ENCODE peak calls at places on chromosome 7, in four cellular contexts. One of them, this sample, is unnamed.

GRCh38 chr7:16744518-16745250 is 8.9 kb upstream of the TSPAN13 start:
- DNase-seq in MM.1S: no peak
- DNase-seq in HFF-Myc: no peak
- DNase-seq in fibroblast of lung: no peak
- DNase-seq in this sample: no peak

GRCh38 chr7:16028103-16028502 is 341.6 kb upstream of the MEOX2 start:
- DNase-seq in MM.1S: no peak
- DNase-seq in HFF-Myc: peak
- DNase-seq in fibroblast of lung: peak
- DNase-seq in this sample: no peak

GRCh38 chr7:129517931-129518330 is 15.6 kb downstream of the SMKR1 start:
- DNase-seq in MM.1S: no peak
- DNase-seq in HFF-Myc: no peak
- DNase-seq in fibroblast of lung: no peak
- DNase-seq in this sample: no peak

GRCh38 chr7:94632338-94633024 is 23.5 kb downstream of the SGCE start:
- DNase-seq in MM.1S: no peak
- DNase-seq in HFF-Myc: no peak
- DNase-seq in fibroblast of lung: peak
- DNase-seq in this sample: peak

GRCh38 chr7:124364283-124364682 is 331.4 kb upstream of the TMEM229A start:
- DNase-seq in MM.1S: no peak
- DNase-seq in HFF-Myc: no peak
- DNase-seq in fibroblast of lung: no peak
- DNase-seq in this sample: no peak

GRCh38 chr7:14542624-14543023 is 359.9 kb downstream of the DGKB start:
- DNase-seq in MM.1S: no peak
- DNase-seq in HFF-Myc: no peak
- DNase-seq in fibroblast of lung: no peak
- DNase-seq in this sample: no peak

GRCh38 chr7:43577485-43577951 is 5.4 kb upstream of the STK17A start:
- DNase-seq in MM.1S: no peak
- DNase-seq in HFF-Myc: peak
- DNase-seq in fibroblast of lung: peak
- DNase-seq in this sample: no peak

GRCh38 chr7:98617051-98617959 is at the start of gene NPTX2:
- DNase-seq in MM.1S: no peak
- DNase-seq in HFF-Myc: no peak
- DNase-seq in fibroblast of lung: peak
- DNase-seq in this sample: no peak

GRCh38 chr7:133530682-133531081 is 277.8 kb downstream of the EXOC4 start:
- DNase-seq in MM.1S: no peak
- DNase-seq in HFF-Myc: peak
- DNase-seq in fibroblast of lung: peak
- DNase-seq in this sample: peak

GRCh38 chr7:34091330-34091917 is 186.1 kb downstream of the BMPER start:
- DNase-seq in MM.1S: peak
- DNase-seq in HFF-Myc: no peak
- DNase-seq in fibroblast of lung: peak
- DNase-seq in this sample: no peak

GRCh38 chr7:34090796-34091195 is 185.5 kb downstream of the BMPER start:
- DNase-seq in MM.1S: no peak
- DNase-seq in HFF-Myc: no peak
- DNase-seq in fibroblast of lung: no peak
- DNase-seq in this sample: no peak

GRCh38 chr7:34084651-34085050 is 179.3 kb downstream of the BMPER start:
- DNase-seq in MM.1S: no peak
- DNase-seq in HFF-Myc: no peak
- DNase-seq in fibroblast of lung: no peak
- DNase-seq in this sample: no peak

GRCh38 chr7:34086064-34086463 is 180.7 kb downstream of the BMPER start:
- DNase-seq in MM.1S: no peak
- DNase-seq in HFF-Myc: no peak
- DNase-seq in fibroblast of lung: no peak
- DNase-seq in this sample: no peak

DNA sequence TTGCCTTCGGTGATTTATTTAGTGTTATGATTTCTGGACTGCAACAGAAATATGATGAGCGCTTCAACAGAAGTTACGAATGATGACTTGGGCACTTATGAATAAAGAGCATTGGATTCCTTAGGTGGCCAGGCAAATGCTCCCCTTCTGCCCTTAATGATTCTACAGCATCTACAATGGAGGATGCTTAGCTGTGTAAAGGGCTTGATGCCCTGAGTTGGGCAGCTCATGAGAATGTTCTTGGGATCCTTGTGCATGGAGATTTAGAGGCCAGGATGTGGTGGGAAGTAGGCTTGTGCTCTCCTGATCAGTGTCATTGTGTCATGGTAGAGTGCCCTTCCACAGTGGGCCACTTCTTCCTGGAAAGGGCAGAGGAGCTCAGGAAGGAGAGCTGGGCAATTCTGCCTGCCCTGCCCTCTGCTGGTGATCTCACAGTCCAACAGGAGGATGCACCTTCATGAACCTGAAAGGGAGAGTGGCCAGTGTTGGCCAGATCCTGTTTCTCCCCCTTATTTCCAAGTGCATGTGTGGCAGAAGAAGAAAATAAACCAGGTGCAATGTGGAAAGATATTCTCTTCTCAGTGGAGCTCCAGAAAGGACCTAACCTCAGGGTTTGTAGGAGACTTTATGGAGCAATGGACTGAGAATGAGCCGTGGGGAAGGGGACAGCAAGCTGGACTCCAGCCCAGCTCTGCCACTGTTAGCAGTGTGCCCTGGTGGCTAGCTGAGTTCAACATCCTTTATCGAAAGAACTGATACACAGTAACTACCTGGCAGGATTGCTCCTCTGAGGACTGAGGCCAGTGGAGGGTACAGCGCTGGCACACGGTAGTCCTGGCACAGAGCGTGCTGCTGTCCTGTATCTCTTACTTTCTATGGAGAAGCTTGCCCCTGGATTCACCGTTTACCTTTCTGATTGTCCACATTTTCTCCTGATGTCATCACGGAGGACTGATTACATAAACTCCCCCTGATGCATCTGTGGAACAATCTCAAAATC is 182.9 kb downstream of the BMPER start:
- DNase-seq in MM.1S: peak
- DNase-seq in HFF-Myc: no peak
- DNase-seq in fibroblast of lung: no peak
- DNase-seq in this sample: no peak
- TF ChIP-seq CTCF in MM.1S: peak
- TF ChIP-seq CTCF in HFF-Myc: peak
- TF ChIP-seq CTCF in fibroblast of lung: peak
- TF ChIP-seq CTCF in this sample: peak

DNA sequence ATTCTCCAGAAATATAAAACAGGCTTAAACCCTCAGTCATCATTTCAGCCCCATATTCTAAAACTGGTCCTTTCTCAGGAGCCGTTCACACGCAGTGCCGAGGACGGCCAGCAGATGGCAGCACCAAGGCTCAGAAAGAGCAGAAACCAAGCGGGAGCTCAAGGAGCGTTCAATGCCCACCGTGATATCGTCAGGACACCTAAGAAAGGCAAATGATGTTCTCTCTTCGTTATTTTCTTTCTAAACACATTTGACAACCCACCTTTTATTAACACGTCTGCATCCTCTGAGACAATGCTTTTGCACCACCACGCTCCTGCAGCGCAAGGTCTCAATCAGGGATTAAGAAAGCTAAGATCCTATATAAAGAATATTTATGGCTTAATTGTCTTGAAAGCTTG is 45.7 kb upstream of the RBM33 start:
- DNase-seq in MM.1S: peak
- DNase-seq in HFF-Myc: peak
- DNase-seq in fibroblast of lung: peak
- DNase-seq in this sample: no peak
- H3K4me3 ChIP-seq in MM.1S: no peak
- H3K4me3 ChIP-seq in HFF-Myc: no peak
- H3K4me3 ChIP-seq in fibroblast of lung: no peak
- H3K4me3 ChIP-seq in this sample: no peak

DNA sequence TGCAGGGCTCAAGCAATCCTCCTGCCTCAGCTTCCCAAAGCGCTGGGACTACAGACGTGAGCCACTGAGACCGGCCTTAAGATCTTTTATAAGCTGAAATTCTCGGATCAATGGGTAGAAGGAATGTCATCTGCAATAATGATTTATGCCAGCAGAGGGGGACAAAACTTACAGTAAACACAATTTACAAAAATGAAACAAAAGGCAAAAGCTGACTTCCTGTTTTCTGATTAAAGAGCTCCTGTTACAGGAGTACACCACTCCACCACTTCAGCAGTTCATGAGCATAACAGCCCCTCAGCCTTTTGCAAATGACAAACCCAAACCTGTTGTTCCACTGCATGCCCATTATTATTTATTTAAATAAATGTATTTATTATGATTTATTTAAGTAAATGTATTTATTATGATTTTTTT is 88.5 kb upstream of the ATP6V0A4 start:
- DNase-seq in MM.1S: peak
- DNase-seq in HFF-Myc: peak
- DNase-seq in fibroblast of lung: peak
- DNase-seq in this sample: no peak
- TF ChIP-seq CTCF in MM.1S: peak
- TF ChIP-seq CTCF in HFF-Myc: peak
- TF ChIP-seq CTCF in fibroblast of lung: peak
- TF ChIP-seq CTCF in this sample: peak

DNA sequence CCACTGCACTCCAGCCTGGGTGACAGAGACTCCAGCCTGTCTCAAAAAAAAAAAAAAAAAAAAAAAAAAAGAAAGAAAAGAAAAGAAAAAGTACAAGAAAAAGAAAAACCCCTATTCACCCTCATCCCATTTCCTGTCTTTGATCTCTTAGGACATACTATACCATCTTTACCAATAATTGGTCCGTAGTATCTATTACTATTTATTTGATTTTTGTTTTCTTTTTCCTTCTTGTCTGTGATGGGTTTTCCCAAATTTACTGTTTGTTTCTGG is 41.6 kb downstream of the PDIA4 start:
- DNase-seq in MM.1S: no peak
- DNase-seq in HFF-Myc: no peak
- DNase-seq in fibroblast of lung: no peak
- DNase-seq in this sample: no peak
- H3K4me3 ChIP-seq in MM.1S: peak
- H3K4me3 ChIP-seq in HFF-Myc: no peak
- H3K4me3 ChIP-seq in fibroblast of lung: no peak
- H3K4me3 ChIP-seq in this sample: no peak

DNA sequence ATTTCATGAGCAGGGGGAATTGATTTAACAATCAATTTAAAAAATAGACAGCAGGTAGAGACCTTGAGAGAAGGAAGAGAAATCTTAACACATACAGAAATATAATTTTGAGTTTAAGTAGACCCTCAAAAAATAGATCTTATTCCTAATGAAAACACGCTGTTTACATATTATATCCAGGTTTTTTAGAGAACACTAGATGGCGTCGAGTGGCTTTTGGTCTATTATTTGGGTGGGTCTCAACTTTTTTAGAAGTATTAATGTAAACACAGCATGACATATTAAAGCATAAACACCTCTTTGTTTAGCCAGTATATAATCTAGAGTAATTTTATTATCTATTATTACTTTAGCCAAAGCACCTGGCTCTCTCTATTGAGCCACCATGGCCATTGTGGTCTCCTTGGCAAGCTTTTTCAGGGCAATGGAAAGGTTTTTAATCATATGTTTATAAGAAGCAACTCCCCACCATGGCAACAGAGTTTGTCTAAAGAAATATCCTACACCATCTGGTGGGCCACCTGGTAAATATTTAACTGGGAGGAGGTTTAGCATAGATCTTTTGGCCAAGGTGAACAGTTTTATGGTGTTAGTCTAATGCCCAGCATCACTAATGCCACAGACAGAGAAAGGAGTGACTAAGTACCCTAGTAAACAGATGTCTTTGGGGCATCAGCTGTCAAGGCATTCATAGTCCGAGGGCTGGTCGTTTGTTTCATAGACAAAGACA is 59.7 kb upstream of the PRSS1 start:
- DNase-seq in MM.1S: no peak
- DNase-seq in HFF-Myc: no peak
- DNase-seq in fibroblast of lung: no peak
- DNase-seq in this sample: no peak
- TF ChIP-seq CTCF in MM.1S: peak
- TF ChIP-seq CTCF in HFF-Myc: peak
- TF ChIP-seq CTCF in fibroblast of lung: no peak
- TF ChIP-seq CTCF in this sample: no peak

GRCh38 chr7:141537906-141538305 is 13.3 kb upstream of the AGK start:
- DNase-seq in MM.1S: no peak
- DNase-seq in HFF-Myc: no peak
- DNase-seq in fibroblast of lung: no peak
- DNase-seq in this sample: no peak
- H3K4me3 ChIP-seq in MM.1S: no peak
- H3K4me3 ChIP-seq in HFF-Myc: no peak
- H3K4me3 ChIP-seq in fibroblast of lung: no peak
- H3K4me3 ChIP-seq in this sample: no peak

This sample was measured in AG04449.